ENCODE peak calls at places on chromosome 20, in six cellular contexts. T is HCT116, Q is ovary, W is tibial nerve, N is right lobe of liver, L is IMR-90. D is an unnamed sample.
A peak's percentile ranks its signal among the peaks of the same experiment; 100 is the strongest.

GRCh38 chr20:45890077-45890996 is 671 bp downstream of the NEURL2 start:
- DNase-seq in N (peak; percentile 87), Q (peak; percentile 88), L (peak; percentile 78), W (peak; percentile 74), T (no peak), D (peak; percentile 77)

GRCh38 chr20:23349338-23350006 is 1.1 kb upstream of the NXT1 start:
- DNase-seq in W (no peak), T (no peak), N (no peak), Q (no peak), L (no peak), D (no peak)

GRCh38 chr20:24437322-24438090 is 31.9 kb upstream of the SYNDIG1 start:
- DNase-seq in W (no peak), N (no peak), T (no peak), L (no peak), Q (no peak), D (no peak)

GRCh38 chr20:46325788-46326472 is 17.6 kb upstream of the CDH22 start:
- DNase-seq in T (no peak), Q (no peak), W (no peak), L (no peak), N (no peak), D (no peak)

GRCh38 chr20:63700199-63701050 is 4.0 kb downstream of the TNFRSF6B start:
- DNase-seq in T (no peak), Q (no peak), L (no peak), W (no peak), N (peak; percentile 51), D (peak; percentile 24)

GRCh38 chr20:46446851-46447250 is 40.4 kb upstream of the ELMO2 start:
- DNase-seq in W (no peak), T (no peak), N (no peak), Q (no peak), L (no peak), D (no peak)

GRCh38 chr20:33561981-33562601 is 72.2 kb downstream of the CBFA2T2 start:
- DNase-seq in L (peak; percentile 95), T (peak; percentile 28), Q (peak; percentile 73), W (peak; percentile 55), N (peak; percentile 76), D (peak; percentile 70)

GRCh38 chr20:2652724-2653510 is 485 bp downstream of the NOP56 start:
- DNase-seq in L (no peak), N (no peak), T (no peak), Q (no peak), W (no peak), D (no peak)

GRCh38 chr20:38450412-38450975 is 15.4 kb upstream of the SNHG17 start:
- DNase-seq in W (no peak), L (peak; percentile 49), N (no peak), T (no peak), Q (no peak), D (no peak)

GRCh38 chr20:38973546-38974120 is 11.5 kb downstream of the DHX35 start:
- DNase-seq in W (no peak), N (no peak), T (no peak), Q (peak; percentile 44), L (peak; percentile 77), D (peak; percentile 65)

GRCh38 chr20:16530201-16530681 is 43.0 kb downstream of the KIF16B start:
- DNase-seq in Q (no peak), T (peak; percentile 83), N (no peak), L (peak; percentile 56), W (no peak), D (peak; percentile 73)

GRCh38 chr20:1629321-1629720 is 9.5 kb upstream of the SIRPB1 start:
- DNase-seq in N (no peak), T (no peak), W (no peak), Q (no peak), L (no peak), D (no peak)

GRCh38 chr20:45061244-45061643 is 39.7 kb downstream of the KCNS1 start:
- DNase-seq in L (peak; percentile 93), W (no peak), T (peak; percentile 26), Q (no peak), N (no peak), D (no peak)

GRCh38 chr20:55513966-55514365 is 491.4 kb downstream of the CBLN4 start:
- DNase-seq in T (no peak), N (no peak), L (no peak), Q (no peak), W (no peak), D (no peak)

GRCh38 chr20:47007826-47008655 is 113.4 kb downstream of the EYA2 start:
- DNase-seq in W (no peak), T (no peak), L (no peak), Q (no peak), N (no peak), D (no peak)

GRCh38 chr20:17647391-17648305 is 34.4 kb downstream of the RRBP1 start:
- DNase-seq in N (peak; percentile 40), T (no peak), W (no peak), Q (no peak), L (no peak), D (no peak)
- H3K4me1 ChIP-seq in N (peaks cover 87% of the 10 kb centered on the region), T (no peaks in the 10 kb centered on the region), W (peaks cover 93% of the 10 kb centered on the region), Q (peaks cover 48% of the 10 kb centered on the region), L (peaks cover 46% of the 10 kb centered on the region), D (peaks cover 42% of the 10 kb centered on the region)

GRCh38 chr20:62641749-62642665 is at the start of gene SLCO4A1:
- DNase-seq in W (peak; percentile 54), T (peak; percentile 48), Q (peak; percentile 60), N (peak; percentile 80), L (peak; percentile 44), D (peak; percentile 73)
- TF ChIP-seq POLR2A in W (peak; percentile 69), T (peak; percentile 59), Q (peak; percentile 47), N (peak; percentile 78), L (peak; percentile 49), D (peak; percentile 15)

GRCh38 chr20:53578492-53579222 is 15.0 kb downstream of the ZNF217 start:
- DNase-seq in N (no peak), T (peak; percentile 82), Q (peak; percentile 47), L (peak; percentile 89), W (no peak), D (peak; percentile 77)
- H3K4me1 ChIP-seq in N (peaks cover 54% of the 10 kb centered on the region), T (peaks cover 25% of the 10 kb centered on the region), Q (peaks cover 7% of the 10 kb centered on the region), L (peaks cover 18% of the 10 kb centered on the region), W (peaks cover 59% of the 10 kb centered on the region), D (peaks cover 10% of the 10 kb centered on the region)

GRCh38 chr20:49285233-49285668 is 7.4 kb upstream of the ZNFX1 start:
- DNase-seq in L (no peak), W (no peak), N (no peak), Q (no peak), T (no peak), D (no peak)
- TF ChIP-seq POLR2A in L (no peak), W (no peak), N (no peak), Q (no peak), T (no peak), D (no peak)

GRCh38 chr20:58011106-58011946 is 217.1 kb downstream of the ANKRD60 start:
- DNase-seq in Q (no peak), N (no peak), W (no peak), T (no peak), L (no peak), D (no peak)

GRCh38 chr20:58010186-58010585 is 218.3 kb downstream of the ANKRD60 start:
- DNase-seq in L (no peak), W (no peak), N (no peak), T (no peak), Q (no peak), D (no peak)

GRCh38 chr20:58011947-58012610 is 216.4 kb downstream of the ANKRD60 start:
- DNase-seq in T (no peak), W (no peak), Q (no peak), L (no peak), N (no peak), D (no peak)

GRCh38 chr20:58008866-58009265 is 219.6 kb downstream of the ANKRD60 start:
- DNase-seq in Q (peak; percentile 66), L (no peak), W (no peak), N (no peak), T (no peak), D (no peak)

GRCh38 chr20:58010666-58011065 is 217.8 kb downstream of the ANKRD60 start:
- DNase-seq in T (no peak), Q (no peak), N (no peak), L (no peak), W (no peak), D (no peak)
- H3K4me1 ChIP-seq in T (peaks cover 19% of the 10 kb centered on the region), Q (peaks cover 23% of the 10 kb centered on the region), N (no peaks in the 10 kb centered on the region), L (no peaks in the 10 kb centered on the region), W (peaks cover 20% of the 10 kb centered on the region), D (no peaks in the 10 kb centered on the region)

D was measured in adrenal gland.